ENCODE peak calls at places on chromosomes 4 and X, in seven cellular contexts. M is IMR-90, G is Peyer's patch, D is hepatocyte, X is fibroblast of lung, V is HCT116, N is lower lobe of right lung. H is an unnamed sample.

GRCh38 chr4:119693127-119693526 is 64.5 kb upstream of the PDE5A start:
- DNase-seq in M (peak; percentile 55), G (no peak), D (no peak), X (peak; percentile 25), V (no peak), N (no peak), H (no peak)

GRCh38 chrX:120269379-120270035 is 18.9 kb downstream of the ZBTB33 start:
- DNase-seq in M (no peak), G (no peak), D (no peak), X (peak; percentile 11), V (no peak), N (no peak), H (no peak)

GRCh38 chr4:122777846-122778501 is 45.5 kb downstream of the BBS12 start:
- DNase-seq in M (peak; percentile 82), G (no peak), D (no peak), X (peak; percentile 89), V (no peak), N (no peak), H (no peak)

GRCh38 chr4:140057693-140058092 is 96.3 kb downstream of the MAML3 start:
- DNase-seq in M (no peak), G (no peak), D (no peak), X (no peak), V (no peak), N (no peak), H (no peak)

GRCh38 chrX:153766098-153766817 is 2.2 kb downstream of the PLXNB3 start:
- DNase-seq in M (peak; percentile 71), G (peak; percentile 36), D (peak; percentile 72), X (peak; percentile 67), V (no peak), N (peak; percentile 30), H (no peak)

GRCh38 chr4:184347251-184348239 is 126.8 kb downstream of the IRF2 start:
- DNase-seq in M (peak; percentile 68), G (peak; percentile 58), D (peak; percentile 83), X (peak; percentile 69), V (no peak), N (peak; percentile 74), H (peak; percentile 72)

GRCh38 chr4:38170380-38170779 is 210.2 kb downstream of the PTTG2 start:
- DNase-seq in M (no peak), G (no peak), D (no peak), X (no peak), V (no peak), N (no peak), H (no peak)

GRCh38 chrX:15321447-15321846 is 6.0 kb upstream of the ASB11 start:
- DNase-seq in M (no peak), G (no peak), D (no peak), X (no peak), V (no peak), N (no peak), H (no peak)

GRCh38 chr4:67765401-67765800 is 11.2 kb upstream of the GNRHR start:
- DNase-seq in M (peak; percentile 29), G (no peak), D (no peak), X (peak; percentile 29), V (no peak), N (no peak), H (no peak)

GRCh38 chr4:111268769-111269414 is 646.0 kb upstream of the PITX2 start:
- DNase-seq in M (peak; percentile 49), G (no peak), D (no peak), X (peak; percentile 0), V (no peak), N (no peak), H (no peak)

GRCh38 chrX:70998402-70999027 is 67.6 kb upstream of the SLC7A3 start:
- DNase-seq in M (peak; percentile 47), G (no peak), D (peak; percentile 58), X (peak; percentile 66), V (no peak), N (no peak), H (peak; percentile 38)

GRCh38 chr4:87047281-87047798 is 112.5 kb downstream of the AFF1 start:
- DNase-seq in M (no peak), G (no peak), D (no peak), X (no peak), V (no peak), N (no peak), H (no peak)

GRCh38 chr4:3075652-3075981 is 1.1 kb downstream of the HTT start:
- DNase-seq in M (no peak), G (no peak), D (no peak), X (no peak), V (no peak), N (no peak), H (no peak)

GRCh38 chr4:6840062-6840976 is 57.8 kb downstream of the KIAA0232 start:
- DNase-seq in M (peak; percentile 34), G (no peak), D (peak; percentile 19), X (peak; percentile 80), V (no peak), N (no peak), H (no peak)

GRCh38 chrX:129161108-129161507 is 362.2 kb downstream of the SMARCA1 start:
- DNase-seq in M (no peak), G (no peak), D (no peak), X (no peak), V (no peak), N (no peak), H (no peak)

GRCh38 chr4:165398570-165398969 is 19.8 kb downstream of the CPE start:
- DNase-seq in M (peak; percentile 16), G (no peak), D (peak; percentile 27), X (peak; percentile 42), V (peak; percentile 50), N (no peak), H (no peak)

GRCh38 chrX:101219116-101219839 is at the start of gene DRP2:
- DNase-seq in M (peak; percentile 58), G (no peak), D (no peak), X (peak; percentile 2), V (no peak), N (no peak), H (no peak)
- H3K27ac ChIP-seq in M (peak within 1 kb of the TSS; percentile 80), G (no peak within 1 kb of the TSS), D (peak within 1 kb of the TSS; percentile 51), X (peak within 1 kb of the TSS; percentile 16), V (no peak within 1 kb of the TSS), N (no peak within 1 kb of the TSS), H (no peak within 1 kb of the TSS)

DNA sequence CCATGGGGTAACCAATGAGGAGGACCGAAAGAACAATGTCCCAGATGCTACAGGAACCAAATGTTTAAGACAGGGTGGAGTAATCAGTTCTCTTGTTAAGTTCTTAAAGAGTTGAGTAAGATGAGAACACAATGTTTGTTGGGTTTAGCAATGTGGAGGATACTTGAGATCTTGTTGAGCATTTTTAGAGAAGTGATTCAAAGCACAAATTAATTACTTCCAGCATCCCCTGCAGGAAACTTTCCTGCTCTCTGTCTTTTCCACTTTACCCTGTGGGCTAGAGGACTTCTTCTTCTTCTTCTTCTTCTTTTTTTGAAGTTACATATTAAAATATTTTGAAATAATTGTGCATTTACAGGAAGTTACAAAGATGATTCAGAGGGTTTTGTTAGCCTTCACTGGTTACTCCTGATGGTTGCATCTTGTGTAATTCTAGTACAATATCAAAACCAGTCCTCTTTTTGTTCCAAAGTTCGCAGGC is 13.4 kb downstream of the SGMS2 start:
- DNase-seq in M (peak; percentile 25), G (no peak), D (no peak), X (peak; percentile 40), V (no peak), N (no peak), H (no peak)
- H3K27ac ChIP-seq in M (no peak overlapping the region), G (peak overlapping the region; percentile 24), D (no peak overlapping the region), X (no peak overlapping the region), V (no peak overlapping the region), N (peak overlapping the region; percentile 74), H (no peak overlapping the region)

GRCh38 chrX:38799995-38800394 is 1.3 kb upstream of the MID1IP1 start:
- DNase-seq in M (no peak), G (no peak), D (peak; percentile 13), X (no peak), V (no peak), N (no peak), H (no peak)
- H3K27ac ChIP-seq in M (no peak overlapping the region), G (no peak overlapping the region), D (no peak overlapping the region), X (no peak overlapping the region), V (no peak overlapping the region), N (no peak overlapping the region), H (no peak overlapping the region)

GRCh38 chrX:19774905-19775304 is 112.5 kb downstream of the SH3KBP1 start:
- DNase-seq in M (no peak), G (no peak), D (no peak), X (no peak), V (no peak), N (no peak), H (no peak)

GRCh38 chrX:19772759-19773623 is 114.4 kb downstream of the SH3KBP1 start:
- DNase-seq in M (no peak), G (no peak), D (no peak), X (peak; percentile 1), V (no peak), N (no peak), H (no peak)

GRCh38 chrX:19772306-19772705 is 115.1 kb downstream of the SH3KBP1 start:
- DNase-seq in M (peak; percentile 38), G (no peak), D (no peak), X (peak; percentile 50), V (no peak), N (no peak), H (no peak)

GRCh38 chrX:19776753-19777152 is 110.6 kb downstream of the SH3KBP1 start:
- DNase-seq in M (no peak), G (no peak), D (no peak), X (no peak), V (no peak), N (no peak), H (no peak)

GRCh38 chrX:19775830-19776498 is 111.4 kb downstream of the SH3KBP1 start:
- DNase-seq in M (no peak), G (no peak), D (no peak), X (no peak), V (no peak), N (no peak), H (no peak)
- H3K27ac ChIP-seq in M (no peak overlapping the region), G (no peak overlapping the region), D (no peak overlapping the region), X (no peak overlapping the region), V (no peak overlapping the region), N (no peak overlapping the region), H (no peak overlapping the region)

GRCh38 chr4:74314329-74314728 is 6.1 kb downstream of the EPGN start:
- DNase-seq in M (no peak), G (no peak), D (no peak), X (no peak), V (no peak), N (no peak), H (no peak)

GRCh38 chr4:74317616-74318256 is 9.5 kb downstream of the EPGN start:
- DNase-seq in M (peak; percentile 16), G (no peak), D (no peak), X (peak; percentile 75), V (no peak), N (no peak), H (no peak)

GRCh38 chr4:74314944-74315343 is 6.7 kb downstream of the EPGN start:
- DNase-seq in M (no peak), G (no peak), D (no peak), X (no peak), V (no peak), N (no peak), H (no peak)

GRCh38 chr4:74318270-74318669 is 10.0 kb downstream of the EPGN start:
- DNase-seq in M (no peak), G (no peak), D (no peak), X (no peak), V (no peak), N (no peak), H (no peak)

DNA sequence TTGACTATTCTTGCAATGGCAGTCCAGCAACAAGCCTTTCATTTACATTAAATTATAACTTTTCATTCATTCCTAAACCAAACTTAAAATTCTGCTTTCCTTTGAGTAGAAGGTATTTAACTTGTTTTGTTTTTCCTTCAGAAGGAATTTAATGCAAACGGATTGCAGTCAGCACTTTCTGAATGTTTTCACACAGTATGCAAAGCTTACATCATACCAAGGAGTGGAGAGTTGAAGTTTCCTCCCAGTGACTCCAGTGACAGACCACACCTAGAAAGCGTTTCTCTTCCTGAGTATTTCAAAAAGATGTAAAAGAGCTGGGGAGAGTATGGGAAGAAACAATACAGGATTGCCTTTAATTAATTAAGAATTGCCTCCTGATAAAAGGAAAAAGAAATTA is 8.1 kb downstream of the EPGN start:
- DNase-seq in M (no peak), G (no peak), D (no peak), X (peak; percentile 64), V (no peak), N (no peak), H (no peak)
- H3K27ac ChIP-seq in M (no peak overlapping the region), G (no peak overlapping the region), D (no peak overlapping the region), X (no peak overlapping the region), V (no peak overlapping the region), N (no peak overlapping the region), H (peak overlapping the region; percentile 24)